ENCODE peak calls at places on chromosomes 12 and 14, in eight cellular contexts. One of them, this sample, is unnamed.

GRCh38 chr14:76576047-76576741 is 185.1 kb upstream of the VASH1 start:
- DNase-seq in smooth muscle cell of the brain vasculature: no peak
- DNase-seq in NCI-H2081: no peak
- DNase-seq in left cardiac atrium: no peak
- DNase-seq in activated T-helper 2 cell treated with anti-CD3 and anti-CD28 coated beads, Interferon-gamma antibody, Interleukin-2, Interleukin-4, amounts not matched to agents 10 μg/mL and 5 μg/mL and 100 μg/mL, durations not matched to agents 14 hours and 24 hours and 36 hours: no peak
- DNase-seq in AG08395: no peak
- DNase-seq in coronary artery: no peak
- DNase-seq in HEK293T: no peak
- DNase-seq in this sample: no peak

GRCh38 chr12:6827437-6827894 is 741 bp upstream of the P3H3 start:
- DNase-seq in smooth muscle cell of the brain vasculature: no peak
- DNase-seq in NCI-H2081: peak; percentile 85
- DNase-seq in left cardiac atrium: peak; percentile 91
- DNase-seq in activated T-helper 2 cell treated with anti-CD3 and anti-CD28 coated beads, Interferon-gamma antibody, Interleukin-2, Interleukin-4, amounts not matched to agents 10 μg/mL and 5 μg/mL and 100 μg/mL, durations not matched to agents 14 hours and 24 hours and 36 hours: peak; percentile 37
- DNase-seq in AG08395: peak; percentile 92
- DNase-seq in coronary artery: peak; percentile 90
- DNase-seq in HEK293T: peak; percentile 84
- DNase-seq in this sample: no peak

GRCh38 chr12:94792690-94793089 is 142.3 kb upstream of the TMCC3 start:
- DNase-seq in smooth muscle cell of the brain vasculature: no peak
- DNase-seq in NCI-H2081: no peak
- DNase-seq in left cardiac atrium: peak; percentile 31
- DNase-seq in activated T-helper 2 cell treated with anti-CD3 and anti-CD28 coated beads, Interferon-gamma antibody, Interleukin-2, Interleukin-4, amounts not matched to agents 10 μg/mL and 5 μg/mL and 100 μg/mL, durations not matched to agents 14 hours and 24 hours and 36 hours: no peak
- DNase-seq in AG08395: no peak
- DNase-seq in coronary artery: no peak
- DNase-seq in HEK293T: peak; percentile 15
- DNase-seq in this sample: no peak

GRCh38 chr14:95237121-95237876 is 80.0 kb upstream of the DICER1 start:
- DNase-seq in smooth muscle cell of the brain vasculature: no peak
- DNase-seq in NCI-H2081: no peak
- DNase-seq in left cardiac atrium: no peak
- DNase-seq in activated T-helper 2 cell treated with anti-CD3 and anti-CD28 coated beads, Interferon-gamma antibody, Interleukin-2, Interleukin-4, amounts not matched to agents 10 μg/mL and 5 μg/mL and 100 μg/mL, durations not matched to agents 14 hours and 24 hours and 36 hours: no peak
- DNase-seq in AG08395: no peak
- DNase-seq in coronary artery: no peak
- DNase-seq in HEK293T: no peak
- DNase-seq in this sample: no peak

GRCh38 chr12:131432532-131433260 is 278.2 kb upstream of the SFSWAP start:
- DNase-seq in smooth muscle cell of the brain vasculature: no peak
- DNase-seq in NCI-H2081: no peak
- DNase-seq in left cardiac atrium: no peak
- DNase-seq in activated T-helper 2 cell treated with anti-CD3 and anti-CD28 coated beads, Interferon-gamma antibody, Interleukin-2, Interleukin-4, amounts not matched to agents 10 μg/mL and 5 μg/mL and 100 μg/mL, durations not matched to agents 14 hours and 24 hours and 36 hours: no peak
- DNase-seq in AG08395: no peak
- DNase-seq in coronary artery: no peak
- DNase-seq in HEK293T: no peak
- DNase-seq in this sample: peak; percentile 57

GRCh38 chr12:70756791-70757190 is 119.6 kb upstream of the PTPRB start:
- DNase-seq in smooth muscle cell of the brain vasculature: no peak
- DNase-seq in NCI-H2081: peak; percentile 68
- DNase-seq in left cardiac atrium: no peak
- DNase-seq in activated T-helper 2 cell treated with anti-CD3 and anti-CD28 coated beads, Interferon-gamma antibody, Interleukin-2, Interleukin-4, amounts not matched to agents 10 μg/mL and 5 μg/mL and 100 μg/mL, durations not matched to agents 14 hours and 24 hours and 36 hours: no peak
- DNase-seq in AG08395: no peak
- DNase-seq in coronary artery: no peak
- DNase-seq in HEK293T: no peak
- DNase-seq in this sample: no peak

GRCh38 chr12:26744697-26745440 is 88.1 kb downstream of the ITPR2 start:
- DNase-seq in smooth muscle cell of the brain vasculature: no peak
- DNase-seq in NCI-H2081: peak; percentile 26
- DNase-seq in left cardiac atrium: no peak
- DNase-seq in activated T-helper 2 cell treated with anti-CD3 and anti-CD28 coated beads, Interferon-gamma antibody, Interleukin-2, Interleukin-4, amounts not matched to agents 10 μg/mL and 5 μg/mL and 100 μg/mL, durations not matched to agents 14 hours and 24 hours and 36 hours: no peak
- DNase-seq in AG08395: no peak
- DNase-seq in coronary artery: no peak
- DNase-seq in HEK293T: no peak
- DNase-seq in this sample: no peak

GRCh38 chr14:50395448-50395847 is 1.2 kb downstream of the CDKL1 start:
- DNase-seq in smooth muscle cell of the brain vasculature: no peak
- DNase-seq in NCI-H2081: no peak
- DNase-seq in left cardiac atrium: peak; percentile 35
- DNase-seq in activated T-helper 2 cell treated with anti-CD3 and anti-CD28 coated beads, Interferon-gamma antibody, Interleukin-2, Interleukin-4, amounts not matched to agents 10 μg/mL and 5 μg/mL and 100 μg/mL, durations not matched to agents 14 hours and 24 hours and 36 hours: no peak
- DNase-seq in AG08395: no peak
- DNase-seq in coronary artery: no peak
- DNase-seq in HEK293T: no peak
- DNase-seq in this sample: no peak

GRCh38 chr12:59093090-59093489 is 172.8 kb upstream of the LRIG3 start:
- DNase-seq in smooth muscle cell of the brain vasculature: no peak
- DNase-seq in NCI-H2081: no peak
- DNase-seq in left cardiac atrium: no peak
- DNase-seq in activated T-helper 2 cell treated with anti-CD3 and anti-CD28 coated beads, Interferon-gamma antibody, Interleukin-2, Interleukin-4, amounts not matched to agents 10 μg/mL and 5 μg/mL and 100 μg/mL, durations not matched to agents 14 hours and 24 hours and 36 hours: no peak
- DNase-seq in AG08395: peak; percentile 24
- DNase-seq in coronary artery: no peak
- DNase-seq in HEK293T: no peak
- DNase-seq in this sample: no peak

GRCh38 chr14:53509227-53509822 is 356.2 kb upstream of the DDHD1 start:
- DNase-seq in smooth muscle cell of the brain vasculature: no peak
- DNase-seq in NCI-H2081: no peak
- DNase-seq in left cardiac atrium: peak; percentile 48
- DNase-seq in activated T-helper 2 cell treated with anti-CD3 and anti-CD28 coated beads, Interferon-gamma antibody, Interleukin-2, Interleukin-4, amounts not matched to agents 10 μg/mL and 5 μg/mL and 100 μg/mL, durations not matched to agents 14 hours and 24 hours and 36 hours: no peak
- DNase-seq in AG08395: peak; percentile 54
- DNase-seq in coronary artery: no peak
- DNase-seq in HEK293T: no peak
- DNase-seq in this sample: no peak

GRCh38 chr12:114671321-114671663 is 12.7 kb downstream of the TBX3 start:
- DNase-seq in smooth muscle cell of the brain vasculature: no peak
- DNase-seq in NCI-H2081: no peak
- DNase-seq in left cardiac atrium: no peak
- DNase-seq in activated T-helper 2 cell treated with anti-CD3 and anti-CD28 coated beads, Interferon-gamma antibody, Interleukin-2, Interleukin-4, amounts not matched to agents 10 μg/mL and 5 μg/mL and 100 μg/mL, durations not matched to agents 14 hours and 24 hours and 36 hours: no peak
- DNase-seq in AG08395: no peak
- DNase-seq in coronary artery: no peak
- DNase-seq in HEK293T: no peak
- DNase-seq in this sample: no peak

GRCh38 chr14:103422981-103423600 is 37.9 kb downstream of the MARK3 start:
- DNase-seq in smooth muscle cell of the brain vasculature: peak; percentile 67
- DNase-seq in NCI-H2081: no peak
- DNase-seq in left cardiac atrium: no peak
- DNase-seq in activated T-helper 2 cell treated with anti-CD3 and anti-CD28 coated beads, Interferon-gamma antibody, Interleukin-2, Interleukin-4, amounts not matched to agents 10 μg/mL and 5 μg/mL and 100 μg/mL, durations not matched to agents 14 hours and 24 hours and 36 hours: no peak
- DNase-seq in AG08395: peak; percentile 41
- DNase-seq in coronary artery: no peak
- DNase-seq in HEK293T: no peak
- DNase-seq in this sample: no peak

GRCh38 chr12:56951582-56952339 is 5.6 kb downstream of the RDH16 start:
- DNase-seq in smooth muscle cell of the brain vasculature: no peak
- DNase-seq in NCI-H2081: no peak
- DNase-seq in left cardiac atrium: no peak
- DNase-seq in activated T-helper 2 cell treated with anti-CD3 and anti-CD28 coated beads, Interferon-gamma antibody, Interleukin-2, Interleukin-4, amounts not matched to agents 10 μg/mL and 5 μg/mL and 100 μg/mL, durations not matched to agents 14 hours and 24 hours and 36 hours: no peak
- DNase-seq in AG08395: no peak
- DNase-seq in coronary artery: no peak
- DNase-seq in HEK293T: no peak
- DNase-seq in this sample: peak; percentile 73

GRCh38 chr12:127101086-127101485 is 1165.9 kb upstream of the TMEM132C start:
- DNase-seq in smooth muscle cell of the brain vasculature: no peak
- DNase-seq in NCI-H2081: no peak
- DNase-seq in left cardiac atrium: no peak
- DNase-seq in activated T-helper 2 cell treated with anti-CD3 and anti-CD28 coated beads, Interferon-gamma antibody, Interleukin-2, Interleukin-4, amounts not matched to agents 10 μg/mL and 5 μg/mL and 100 μg/mL, durations not matched to agents 14 hours and 24 hours and 36 hours: no peak
- DNase-seq in AG08395: no peak
- DNase-seq in coronary artery: no peak
- DNase-seq in HEK293T: no peak
- DNase-seq in this sample: no peak

GRCh38 chr12:55931780-55932545 is 1.0 kb downstream of the DGKA start:
- DNase-seq in smooth muscle cell of the brain vasculature: no peak
- DNase-seq in NCI-H2081: peak; percentile 40
- DNase-seq in left cardiac atrium: peak; percentile 67
- DNase-seq in activated T-helper 2 cell treated with anti-CD3 and anti-CD28 coated beads, Interferon-gamma antibody, Interleukin-2, Interleukin-4, amounts not matched to agents 10 μg/mL and 5 μg/mL and 100 μg/mL, durations not matched to agents 14 hours and 24 hours and 36 hours: no peak
- DNase-seq in AG08395: peak; percentile 53
- DNase-seq in coronary artery: peak; percentile 86
- DNase-seq in HEK293T: peak; percentile 42
- DNase-seq in this sample: peak; percentile 86

GRCh38 chr14:57833304-57833703 is 32.6 kb downstream of the SLC35F4 start:
- DNase-seq in smooth muscle cell of the brain vasculature: peak; percentile 84
- DNase-seq in NCI-H2081: no peak
- DNase-seq in left cardiac atrium: peak; percentile 37
- DNase-seq in activated T-helper 2 cell treated with anti-CD3 and anti-CD28 coated beads, Interferon-gamma antibody, Interleukin-2, Interleukin-4, amounts not matched to agents 10 μg/mL and 5 μg/mL and 100 μg/mL, durations not matched to agents 14 hours and 24 hours and 36 hours: no peak
- DNase-seq in AG08395: peak; percentile 81
- DNase-seq in coronary artery: no peak
- DNase-seq in HEK293T: no peak
- DNase-seq in this sample: no peak

GRCh38 chr12:95648990-95649791 is 97.9 kb upstream of the USP44 start:
- DNase-seq in smooth muscle cell of the brain vasculature: no peak
- DNase-seq in NCI-H2081: peak; percentile 19
- DNase-seq in left cardiac atrium: no peak
- DNase-seq in activated T-helper 2 cell treated with anti-CD3 and anti-CD28 coated beads, Interferon-gamma antibody, Interleukin-2, Interleukin-4, amounts not matched to agents 10 μg/mL and 5 μg/mL and 100 μg/mL, durations not matched to agents 14 hours and 24 hours and 36 hours: no peak
- DNase-seq in AG08395: peak; percentile 45
- DNase-seq in coronary artery: no peak
- DNase-seq in HEK293T: peak; percentile 26
- DNase-seq in this sample: no peak

GRCh38 chr12:131093971-131094830 is 140.5 kb downstream of the ADGRD1 start:
- DNase-seq in smooth muscle cell of the brain vasculature: no peak
- DNase-seq in NCI-H2081: no peak
- DNase-seq in left cardiac atrium: no peak
- DNase-seq in activated T-helper 2 cell treated with anti-CD3 and anti-CD28 coated beads, Interferon-gamma antibody, Interleukin-2, Interleukin-4, amounts not matched to agents 10 μg/mL and 5 μg/mL and 100 μg/mL, durations not matched to agents 14 hours and 24 hours and 36 hours: no peak
- DNase-seq in AG08395: no peak
- DNase-seq in coronary artery: peak; percentile 70
- DNase-seq in HEK293T: no peak
- DNase-seq in this sample: peak; percentile 76

GRCh38 chr12:105676694-105677093 is 346.2 kb downstream of the C12orf75 start:
- DNase-seq in smooth muscle cell of the brain vasculature: no peak
- DNase-seq in NCI-H2081: peak; percentile 61
- DNase-seq in left cardiac atrium: peak; percentile 58
- DNase-seq in activated T-helper 2 cell treated with anti-CD3 and anti-CD28 coated beads, Interferon-gamma antibody, Interleukin-2, Interleukin-4, amounts not matched to agents 10 μg/mL and 5 μg/mL and 100 μg/mL, durations not matched to agents 14 hours and 24 hours and 36 hours: no peak
- DNase-seq in AG08395: no peak
- DNase-seq in coronary artery: no peak
- DNase-seq in HEK293T: no peak
- DNase-seq in this sample: no peak

GRCh38 chr14:24368562-24369252 is 723 bp downstream of the NFATC4 start:
- DNase-seq in smooth muscle cell of the brain vasculature: no peak
- DNase-seq in NCI-H2081: peak; percentile 52
- DNase-seq in left cardiac atrium: peak; percentile 61
- DNase-seq in activated T-helper 2 cell treated with anti-CD3 and anti-CD28 coated beads, Interferon-gamma antibody, Interleukin-2, Interleukin-4, amounts not matched to agents 10 μg/mL and 5 μg/mL and 100 μg/mL, durations not matched to agents 14 hours and 24 hours and 36 hours: no peak
- DNase-seq in AG08395: peak; percentile 89
- DNase-seq in coronary artery: peak; percentile 83
- DNase-seq in HEK293T: peak; percentile 33
- DNase-seq in this sample: peak; percentile 91